ENCODE peak calls at places on chromosomes 1 and 21, in six cellular contexts. Y is aorta, D is adrenal gland, S is brain microvascular endothelial cell, G is astrocyte of the spinal cord, E is fibroblast of lung. U is an unnamed sample.

GRCh38 chr1:43912607-43913006 is 21.0 kb upstream of the ARTN start:
- DNase-seq in Y (no peak), D (peak; percentile 32), S (no peak), G (peak; percentile 61), E (peak; percentile 77), U (no peak)

GRCh38 chr1:12229835-12230548 is at the start of gene VPS13D:
- DNase-seq in Y (peak; percentile 96), D (peak; percentile 81), S (peak; percentile 52), G (peak; percentile 66), E (peak; percentile 70), U (peak; percentile 25)

GRCh38 chr1:18957136-18957521 is 653 bp upstream of the IFFO2 start:
- DNase-seq in Y (peak; percentile 82), D (peak; percentile 48), S (no peak), G (no peak), E (no peak), U (no peak)

GRCh38 chr1:1037366-1038327 is 17.7 kb downstream of the AGRN start:
- DNase-seq in Y (no peak), D (no peak), S (no peak), G (no peak), E (no peak), U (no peak)

GRCh38 chr1:118928739-118929554 is 59.2 kb downstream of the TBX15 start:
- DNase-seq in Y (no peak), D (no peak), S (no peak), G (peak; percentile 25), E (peak; percentile 26), U (no peak)

GRCh38 chr1:2206813-2207488 is 12.4 kb upstream of the FAAP20 start:
- DNase-seq in Y (no peak), D (no peak), S (no peak), G (no peak), E (no peak), U (no peak)

GRCh38 chr1:79042117-79042516 is 35.6 kb upstream of the ADGRL4 start:
- DNase-seq in Y (no peak), D (no peak), S (no peak), G (peak; percentile 62), E (peak; percentile 86), U (peak; percentile 33)

GRCh38 chr21:31872072-31872451 is 758 bp upstream of the HUNK start:
- DNase-seq in Y (no peak), D (no peak), S (no peak), G (no peak), E (no peak), U (no peak)

GRCh38 chr1:223234534-223234933 is 91.5 kb upstream of the TLR5 start:
- DNase-seq in Y (no peak), D (no peak), S (no peak), G (no peak), E (no peak), U (no peak)

GRCh38 chr1:156944848-156945247 is 24.4 kb downstream of the LRRC71 start:
- DNase-seq in Y (no peak), D (no peak), S (no peak), G (no peak), E (no peak), U (no peak)

GRCh38 chr1:12519708-12520364 is 98.2 kb downstream of the DHRS3 start:
- DNase-seq in Y (no peak), D (no peak), S (no peak), G (no peak), E (no peak), U (no peak)

GRCh38 chr1:231683439-231684165 is 57.0 kb downstream of the DISC1 start:
- DNase-seq in Y (no peak), D (no peak), S (peak; percentile 14), G (peak; percentile 50), E (peak; percentile 13), U (no peak)

GRCh38 chr1:181451661-181452060 is 31.7 kb upstream of the CACNA1E start:
- DNase-seq in Y (no peak), D (no peak), S (no peak), G (no peak), E (no peak), U (no peak)

GRCh38 chr1:58823481-58824010 is 39.7 kb upstream of the JUN start:
- DNase-seq in Y (no peak), D (no peak), S (peak; percentile 93), G (peak; percentile 95), E (peak; percentile 94), U (peak; percentile 89)

GRCh38 chr21:34939673-34940321 is 109.3 kb downstream of the RUNX1 start:
- DNase-seq in Y (no peak), D (no peak), S (no peak), G (no peak), E (no peak), U (no peak)

GRCh38 chr21:45613396-45613795 is 30.1 kb upstream of the PCBP3 start:
- DNase-seq in Y (peak; percentile 47), D (no peak), S (no peak), G (peak; percentile 30), E (no peak), U (no peak)

GRCh38 chr1:206608108-206608698 is 4.1 kb downstream of the EIF2D start:
- DNase-seq in Y (no peak), D (no peak), S (peak; percentile 19), G (peak; percentile 26), E (no peak), U (no peak)

GRCh38 chr1:160375788-160376524 is 9.1 kb downstream of the NHLH1 start:
- DNase-seq in Y (no peak), D (no peak), S (peak; percentile 30), G (no peak), E (peak; percentile 47), U (no peak)

DNA sequence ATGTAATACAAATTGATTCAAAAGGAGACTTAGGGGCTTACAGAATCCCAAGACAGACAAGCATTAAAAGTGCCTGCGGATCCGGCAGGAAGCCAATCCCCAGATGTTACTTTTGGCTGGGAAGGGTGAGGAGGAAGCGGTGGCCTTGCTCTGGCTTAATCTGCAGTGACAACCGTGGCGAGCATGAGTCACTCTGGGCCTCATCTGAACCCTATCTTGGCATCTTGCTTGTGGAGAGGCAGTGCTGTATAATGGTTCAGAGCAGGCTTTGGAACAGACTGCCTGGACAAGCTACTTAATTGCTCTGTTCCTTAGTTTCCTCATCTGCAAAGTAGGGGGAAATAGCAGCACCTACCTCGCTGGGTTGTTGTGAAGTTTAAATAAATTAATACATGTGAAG is 74.1 kb downstream of the XCL2 start:
- DNase-seq in Y (no peak), D (peak; percentile 93), S (peak; percentile 66), G (peak; percentile 87), E (peak; percentile 94), U (no peak)
- H3K4me3 ChIP-seq in Y (no peak overlapping the region), D (no peak overlapping the region), S (no peak overlapping the region), G (no peak overlapping the region), E (no peak overlapping the region), U (no peak overlapping the region)

GRCh38 chr1:51515982-51516638 is 3.0 kb downstream of the EPS15 start:
- DNase-seq in Y (no peak), D (no peak), S (no peak), G (no peak), E (no peak), U (no peak)
- H3K4me3 ChIP-seq in Y (peak overlapping the region; percentile 48), D (no peak overlapping the region), S (no peak overlapping the region), G (no peak overlapping the region), E (no peak overlapping the region), U (no peak overlapping the region)

DNA sequence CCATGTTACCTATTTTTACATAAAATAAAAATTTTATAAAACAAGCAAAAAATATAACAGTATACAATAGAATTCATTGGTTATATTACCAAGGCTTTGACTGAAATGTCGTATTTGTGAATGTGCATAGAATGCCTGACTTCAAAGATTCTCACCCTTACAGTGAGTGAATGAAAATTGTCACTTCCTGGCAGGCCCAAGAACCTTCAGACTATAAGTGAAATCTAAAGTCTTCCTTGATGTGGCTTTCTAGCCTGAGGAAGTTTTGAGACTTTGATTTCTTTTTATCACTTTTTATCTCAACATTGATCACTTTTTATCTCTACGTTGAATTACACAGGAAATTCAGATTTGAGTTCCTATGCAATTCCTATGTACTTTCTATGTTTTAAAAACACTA is 104.7 kb upstream of the KIAA0040 start:
- DNase-seq in Y (no peak), D (no peak), S (no peak), G (no peak), E (no peak), U (no peak)
- H3K4me3 ChIP-seq in Y (no peak overlapping the region), D (no peak overlapping the region), S (no peak overlapping the region), G (no peak overlapping the region), E (no peak overlapping the region), U (no peak overlapping the region)

DNA sequence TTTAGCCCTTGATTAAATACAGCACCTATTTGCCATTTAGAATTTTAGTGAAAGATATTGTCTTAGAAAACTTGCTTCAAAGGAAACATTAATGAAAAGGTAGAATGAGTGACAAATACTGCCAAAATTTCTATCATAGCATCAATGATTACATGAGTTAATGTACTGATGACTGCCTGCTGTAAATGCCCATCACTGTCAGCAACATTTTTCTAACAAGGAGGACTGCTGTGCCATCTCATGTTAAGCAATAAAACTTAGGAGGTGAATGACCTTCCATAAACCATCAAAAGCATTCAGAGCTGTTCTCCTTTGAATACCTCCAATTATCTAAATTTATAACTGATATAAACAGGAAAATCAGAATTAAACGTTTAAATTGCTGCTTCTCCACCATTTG is 54.3 kb downstream of the GRIK1 start:
- DNase-seq in Y (no peak), D (no peak), S (no peak), G (no peak), E (no peak), U (no peak)
- H3K4me3 ChIP-seq in Y (no peak overlapping the region), D (no peak overlapping the region), S (no peak overlapping the region), G (no peak overlapping the region), E (no peak overlapping the region), U (no peak overlapping the region)

DNA sequence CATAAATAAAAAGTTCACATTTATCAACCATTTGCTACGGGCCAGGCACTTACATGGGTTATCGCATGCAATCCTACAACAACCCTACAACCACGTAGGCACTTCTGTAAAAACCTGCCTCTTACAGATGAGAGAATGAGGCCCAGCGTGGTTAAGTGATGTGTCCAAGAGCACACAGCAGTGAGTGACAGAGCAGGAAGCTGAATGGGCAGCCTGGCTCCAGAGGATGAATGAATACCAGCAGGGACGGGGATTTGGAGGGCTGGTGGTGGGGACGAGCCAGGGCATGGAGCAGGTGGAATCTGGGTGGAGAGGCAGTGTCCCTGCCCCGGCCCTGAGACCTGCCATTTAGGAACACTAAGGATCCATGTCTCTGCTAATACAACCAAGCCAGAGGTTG is 35.5 kb downstream of the SYF2 start:
- DNase-seq in Y (no peak), D (no peak), S (no peak), G (no peak), E (no peak), U (no peak)
- H3K4me3 ChIP-seq in Y (no peak overlapping the region), D (no peak overlapping the region), S (no peak overlapping the region), G (no peak overlapping the region), E (no peak overlapping the region), U (no peak overlapping the region)

GRCh38 chr21:36709868-36710728 is 11.2 kb downstream of the SIM2 start:
- DNase-seq in Y (peak; percentile 61), D (no peak), S (no peak), G (no peak), E (no peak), U (no peak)
- H3K4me3 ChIP-seq in Y (no peak overlapping the region), D (no peak overlapping the region), S (no peak overlapping the region), G (no peak overlapping the region), E (no peak overlapping the region), U (no peak overlapping the region)

DNA sequence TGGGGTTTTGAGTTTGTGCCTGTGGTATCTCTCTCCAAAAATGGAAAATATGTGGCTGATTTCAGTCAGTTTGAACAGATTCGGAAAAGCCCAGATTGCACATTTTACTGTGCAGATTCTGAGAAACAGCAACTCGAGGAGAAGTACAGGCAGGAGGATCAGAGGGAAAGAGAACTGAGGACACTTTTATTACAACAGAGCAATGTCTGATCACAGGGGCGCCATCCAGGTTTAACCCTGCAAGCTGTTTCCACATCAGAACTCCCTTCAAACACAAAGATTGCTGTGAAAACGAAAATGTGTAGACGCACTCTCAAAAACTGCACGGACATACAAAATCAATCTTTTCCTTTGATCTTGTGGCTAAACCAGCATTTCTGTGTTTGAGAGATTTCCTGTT is 43.4 kb downstream of the KCNJ15 start:
- DNase-seq in Y (no peak), D (no peak), S (no peak), G (no peak), E (no peak), U (no peak)
- H3K4me3 ChIP-seq in Y (no peak overlapping the region), D (no peak overlapping the region), S (no peak overlapping the region), G (no peak overlapping the region), E (no peak overlapping the region), U (no peak overlapping the region)